ENCODE peak calls at places on chromosomes 2 and 18, in four cellular contexts. One of them, this sample, is unnamed.

GRCh38 chr2:40751981-40752380 is 300.1 kb upstream of the SLC8A1 start:
- DNase-seq in HepG2: no peak
- DNase-seq in SK-N-SH: no peak
- DNase-seq in GM12878: no peak
- DNase-seq in this sample: no peak

GRCh38 chr18:36993068-36993467 is 164.1 kb downstream of the KIAA1328 start:
- DNase-seq in SK-N-SH: no peak
- DNase-seq in GM12878: no peak
- DNase-seq in HepG2: no peak
- DNase-seq in this sample: no peak

GRCh38 chr2:59899692-59900091 is 653.8 kb downstream of the BCL11A start:
- DNase-seq in SK-N-SH: no peak
- DNase-seq in HepG2: no peak
- DNase-seq in GM12878: no peak
- DNase-seq in this sample: no peak

GRCh38 chr2:190408538-190409271 is 550 bp downstream of the MFSD6 start:
- DNase-seq in SK-N-SH: peak
- DNase-seq in GM12878: no peak
- DNase-seq in HepG2: no peak
- DNase-seq in this sample: peak

GRCh38 chr2:160695402-160696060 is 201.9 kb upstream of the RBMS1 start:
- DNase-seq in GM12878: no peak
- DNase-seq in SK-N-SH: no peak
- DNase-seq in HepG2: no peak
- DNase-seq in this sample: no peak

GRCh38 chr2:225288986-225289385 is 110.5 kb upstream of the NYAP2 start:
- DNase-seq in GM12878: no peak
- DNase-seq in SK-N-SH: no peak
- DNase-seq in HepG2: no peak
- DNase-seq in this sample: no peak

GRCh38 chr2:22002066-22002465 is 878.3 kb downstream of the TDRD15 start:
- DNase-seq in HepG2: no peak
- DNase-seq in GM12878: no peak
- DNase-seq in SK-N-SH: no peak
- DNase-seq in this sample: no peak

GRCh38 chr18:11899063-11899462 is 9.1 kb downstream of the MPPE1 start:
- DNase-seq in SK-N-SH: no peak
- DNase-seq in HepG2: no peak
- DNase-seq in GM12878: no peak
- DNase-seq in this sample: no peak

DNA sequence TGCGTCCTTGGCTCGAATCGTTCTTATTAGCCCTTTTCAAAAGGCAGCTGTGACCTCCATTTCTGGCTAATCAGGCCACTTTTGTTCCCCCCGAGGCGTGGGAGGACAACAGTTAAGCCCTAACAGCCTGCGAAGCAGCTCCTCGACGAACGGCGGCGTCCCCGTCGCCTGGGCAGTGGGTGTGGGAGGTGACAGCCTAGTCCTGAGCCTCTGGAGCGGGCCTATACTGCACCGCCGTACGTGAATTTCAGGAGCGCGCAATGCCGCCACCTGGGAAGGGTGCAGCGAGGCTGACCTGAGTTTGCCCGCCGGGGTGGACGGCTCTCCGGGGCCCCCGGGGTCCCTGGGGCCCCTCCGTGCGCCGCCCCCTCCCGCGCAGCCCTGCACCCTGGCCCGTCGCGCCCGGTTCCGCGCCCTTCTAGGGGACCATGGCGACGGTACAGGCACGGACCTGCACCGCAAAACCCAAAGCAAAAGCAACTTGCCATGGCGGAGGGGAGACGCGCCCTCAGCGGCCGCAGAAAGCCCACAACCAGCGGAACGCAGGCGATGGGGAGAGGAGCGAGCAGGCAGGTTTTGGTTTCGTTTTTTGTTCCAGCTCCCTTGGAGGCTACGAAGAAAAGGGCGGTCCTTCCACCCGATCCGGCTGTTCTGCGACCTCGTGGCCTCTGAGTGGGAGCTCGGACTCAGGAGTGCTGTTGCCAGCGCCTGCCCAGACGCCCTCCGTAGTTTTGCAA is at the start of gene RBM43:
- DNase-seq in HepG2: peak
- DNase-seq in SK-N-SH: peak
- DNase-seq in GM12878: peak
- DNase-seq in this sample: peak
- TF ChIP-seq PBX3 in HepG2: no peak
- TF ChIP-seq PBX3 in SK-N-SH: no peak
- TF ChIP-seq PBX3 in GM12878: no peak
- TF ChIP-seq PBX3 in this sample: no peak

DNA sequence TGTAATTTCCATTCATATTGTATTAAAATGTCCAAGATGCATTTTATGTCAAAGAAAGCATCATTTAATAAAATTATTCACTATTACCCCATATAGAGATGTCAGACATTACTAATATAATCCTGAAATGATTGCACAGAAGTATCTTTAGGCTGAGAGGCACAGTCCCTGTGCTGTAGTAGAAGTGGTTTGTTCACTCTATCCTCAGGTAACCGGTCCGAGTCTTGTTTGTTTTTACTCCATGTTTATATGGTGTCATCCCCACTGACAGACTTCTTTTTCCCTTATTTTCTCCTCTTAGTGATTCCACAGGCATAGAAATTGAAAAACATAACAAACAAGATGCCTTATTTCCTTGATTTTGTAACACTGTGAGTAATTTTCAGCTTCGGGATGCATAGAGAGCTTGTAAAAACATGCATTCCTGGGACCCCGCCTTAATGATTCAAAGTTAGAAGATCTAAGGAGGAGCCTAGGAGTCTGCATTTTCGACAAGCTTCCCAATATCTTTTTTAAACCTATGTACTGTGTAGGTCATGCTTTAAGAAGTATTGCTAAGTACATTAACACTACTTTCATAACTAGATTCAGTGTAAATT is 109.7 kb upstream of the ZNF516 start:
- DNase-seq in SK-N-SH: no peak
- DNase-seq in GM12878: no peak
- DNase-seq in HepG2: no peak
- DNase-seq in this sample: no peak
- TF ChIP-seq PBX3 in SK-N-SH: no peak
- TF ChIP-seq PBX3 in GM12878: no peak
- TF ChIP-seq PBX3 in HepG2: no peak
- TF ChIP-seq PBX3 in this sample: no peak

DNA sequence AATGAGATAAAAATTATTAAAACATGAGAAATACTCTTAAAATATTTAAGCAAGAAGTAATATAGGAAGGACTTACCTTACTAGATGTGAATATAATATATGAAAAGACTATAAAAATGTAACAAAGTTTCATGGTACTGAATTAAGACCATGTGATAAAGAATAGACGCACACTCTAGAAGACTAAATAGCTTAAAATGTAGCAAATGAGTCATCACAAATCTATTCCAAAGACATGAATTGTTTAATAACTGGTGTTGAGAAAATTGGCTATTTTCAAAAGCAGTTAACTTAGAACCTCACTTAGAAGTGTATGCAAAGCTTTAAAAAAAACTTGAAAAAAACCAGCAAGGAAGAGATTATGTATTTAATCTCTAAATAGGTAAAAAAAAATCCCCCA is 64.1 kb downstream of the POLE4 start:
- DNase-seq in HepG2: no peak
- DNase-seq in SK-N-SH: no peak
- DNase-seq in GM12878: no peak
- DNase-seq in this sample: no peak
- TF ChIP-seq PBX3 in HepG2: no peak
- TF ChIP-seq PBX3 in SK-N-SH: no peak
- TF ChIP-seq PBX3 in GM12878: no peak
- TF ChIP-seq PBX3 in this sample: no peak

GRCh38 chr2:128437181-128437520 is 118.5 kb upstream of the HS6ST1 start:
- DNase-seq in GM12878: no peak
- DNase-seq in SK-N-SH: no peak
- DNase-seq in HepG2: no peak
- DNase-seq in this sample: no peak

GRCh38 chr2:128438091-128438490 is 119.4 kb upstream of the HS6ST1 start:
- DNase-seq in SK-N-SH: no peak
- DNase-seq in HepG2: no peak
- DNase-seq in GM12878: no peak
- DNase-seq in this sample: no peak

GRCh38 chr2:128436498-128437180 is 118.0 kb upstream of the HS6ST1 start:
- DNase-seq in GM12878: no peak
- DNase-seq in HepG2: no peak
- DNase-seq in SK-N-SH: no peak
- DNase-seq in this sample: no peak

GRCh38 chr2:128433911-128434550 is 115.4 kb upstream of the HS6ST1 start:
- DNase-seq in GM12878: no peak
- DNase-seq in SK-N-SH: no peak
- DNase-seq in HepG2: no peak
- DNase-seq in this sample: no peak

DNA sequence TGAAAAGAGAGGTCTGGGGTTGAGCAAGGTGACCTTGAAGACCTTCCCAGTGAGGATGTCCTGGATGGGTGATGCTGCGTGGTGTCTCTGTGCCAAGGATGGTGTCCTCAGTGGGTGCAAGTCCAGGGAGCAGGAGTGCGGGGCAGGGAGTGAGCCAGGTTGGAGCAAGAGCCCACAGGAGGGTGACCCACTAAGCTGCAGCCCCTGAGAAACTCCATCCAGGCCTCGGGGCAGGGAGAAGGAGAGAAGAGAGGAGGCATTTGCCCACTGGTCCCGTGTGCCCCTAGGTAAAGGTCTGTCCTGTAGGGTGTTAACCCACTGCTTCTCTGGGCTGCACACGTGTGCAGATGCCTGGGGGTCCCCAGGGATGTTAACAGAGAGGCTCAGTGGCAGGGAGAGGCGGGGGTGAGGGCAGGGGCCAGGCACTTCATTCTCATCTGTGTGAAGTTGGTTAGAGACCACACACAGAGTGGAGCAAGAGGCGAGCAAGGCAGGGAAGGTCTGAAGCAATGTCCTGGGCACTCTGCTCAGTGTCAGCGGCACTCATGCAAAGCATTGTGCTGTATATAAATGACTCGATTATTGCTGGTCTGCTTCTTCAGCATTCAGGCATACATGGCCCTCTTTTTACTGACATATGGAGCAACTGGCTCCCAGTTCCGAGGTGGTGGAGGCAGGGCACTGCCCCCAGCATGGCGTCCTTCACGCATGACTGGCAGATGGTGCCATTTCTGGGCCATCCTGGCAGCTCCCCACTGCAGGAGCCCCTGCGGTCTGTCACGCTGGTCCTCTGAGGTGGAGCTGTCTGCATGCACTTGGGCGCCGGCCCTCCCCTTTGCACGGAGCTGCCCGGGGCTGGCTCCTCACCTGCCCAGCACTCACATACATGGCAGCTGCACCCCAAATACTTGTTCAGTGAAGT is 117.2 kb upstream of the HS6ST1 start:
- DNase-seq in SK-N-SH: no peak
- DNase-seq in HepG2: no peak
- DNase-seq in GM12878: no peak
- DNase-seq in this sample: no peak
- TF ChIP-seq PBX3 in SK-N-SH: no peak
- TF ChIP-seq PBX3 in HepG2: no peak
- TF ChIP-seq PBX3 in GM12878: no peak
- TF ChIP-seq PBX3 in this sample: no peak

DNA sequence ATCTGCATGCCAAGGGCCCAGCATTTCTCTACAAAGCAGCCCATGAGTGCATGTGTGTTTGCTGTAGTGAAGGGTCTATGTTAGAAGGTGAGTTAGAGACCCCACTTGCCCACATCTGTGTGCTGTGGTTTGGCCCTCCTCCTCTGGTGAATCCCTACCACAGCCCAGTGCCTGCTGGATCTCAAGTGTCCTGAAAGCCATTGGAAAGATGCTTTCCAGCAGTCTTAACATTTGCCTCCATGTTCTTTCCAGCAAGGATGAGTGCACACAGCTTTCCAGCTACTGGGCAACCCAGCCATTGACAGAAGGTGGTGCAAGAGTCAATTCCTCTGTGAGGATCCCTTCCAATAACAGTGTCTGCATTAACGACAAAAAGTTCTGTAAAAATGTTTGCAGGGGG is 13.6 kb downstream of the CRIM1 start:
- DNase-seq in HepG2: no peak
- DNase-seq in SK-N-SH: no peak
- DNase-seq in GM12878: no peak
- DNase-seq in this sample: no peak
- TF ChIP-seq PBX3 in HepG2: no peak
- TF ChIP-seq PBX3 in SK-N-SH: no peak
- TF ChIP-seq PBX3 in GM12878: no peak
- TF ChIP-seq PBX3 in this sample: no peak

GRCh38 chr2:77831068-77831467 is 308.9 kb upstream of the LRRTM4 start:
- DNase-seq in GM12878: no peak
- DNase-seq in HepG2: no peak
- DNase-seq in SK-N-SH: no peak
- DNase-seq in this sample: no peak

GRCh38 chr2:77831878-77832277 is 309.7 kb upstream of the LRRTM4 start:
- DNase-seq in GM12878: no peak
- DNase-seq in HepG2: peak
- DNase-seq in SK-N-SH: no peak
- DNase-seq in this sample: no peak

GRCh38 chr2:77831471-77831870 is 309.3 kb upstream of the LRRTM4 start:
- DNase-seq in HepG2: no peak
- DNase-seq in SK-N-SH: no peak
- DNase-seq in GM12878: no peak
- DNase-seq in this sample: no peak

GRCh38 chr2:77839102-77839501 is 316.9 kb upstream of the LRRTM4 start:
- DNase-seq in GM12878: no peak
- DNase-seq in SK-N-SH: no peak
- DNase-seq in HepG2: no peak
- DNase-seq in this sample: no peak

DNA sequence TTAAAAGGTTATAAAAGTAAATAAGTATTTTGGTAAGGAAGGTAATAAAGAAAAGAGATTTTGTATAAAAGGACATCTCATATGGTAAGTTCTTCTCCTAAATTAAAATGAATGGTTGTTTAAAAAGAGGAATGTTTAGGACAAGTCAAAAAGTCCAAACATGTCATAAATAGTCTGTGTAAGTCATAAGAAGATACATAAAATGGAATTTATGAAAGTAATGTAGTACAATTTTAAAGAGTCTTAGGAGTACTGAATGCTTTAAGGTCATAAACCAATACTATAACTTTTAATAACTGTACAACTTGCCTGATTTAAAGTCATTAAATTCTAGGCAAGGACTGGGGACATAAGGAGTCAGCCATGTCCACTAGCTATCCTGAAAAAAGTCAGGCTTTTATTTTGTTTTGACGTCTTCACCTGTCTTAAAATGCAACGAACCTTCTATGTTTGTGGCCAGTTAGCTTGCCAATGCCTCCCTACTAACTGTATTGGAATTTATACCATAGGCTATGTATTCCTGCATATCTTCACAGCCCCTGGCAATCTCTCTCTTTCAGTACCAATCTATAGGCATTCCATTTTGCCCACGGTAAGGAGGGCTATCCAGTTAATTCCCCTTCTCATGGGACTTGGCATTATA is 312.3 kb upstream of the LRRTM4 start:
- DNase-seq in GM12878: no peak
- DNase-seq in HepG2: no peak
- DNase-seq in SK-N-SH: no peak
- DNase-seq in this sample: no peak
- TF ChIP-seq PBX3 in GM12878: no peak
- TF ChIP-seq PBX3 in HepG2: no peak
- TF ChIP-seq PBX3 in SK-N-SH: no peak
- TF ChIP-seq PBX3 in this sample: no peak